ENCODE peak calls at places on chromosomes 11 and 22, in six cellular contexts. J is neural progenitor cell, S is keratinocyte, Z is fibroblast of lung, A is HepG2, K is endothelial cell of umbilical vein. B is an unnamed sample.

GRCh38 chr11:3126207-3126865 is 38.8 kb downstream of the OSBPL5 start:
- DNase-seq in K (peak; percentile 16), J (no peak), A (no peak), S (no peak), Z (no peak), B (no peak)

GRCh38 chr11:73308963-73309960 is 1.2 kb downstream of the ARHGEF17 start:
- DNase-seq in K (peak; percentile 92), Z (peak; percentile 96), A (peak; percentile 92), J (peak; percentile 95), S (no peak), B (peak; percentile 92)

GRCh38 chr11:914747-915493 is 4.3 kb upstream of the CHID1 start:
- DNase-seq in A (peak; percentile 68), J (no peak), Z (no peak), S (no peak), K (no peak), B (no peak)

GRCh38 chr11:111605681-111606080 is 3.4 kb downstream of the SIK2 start:
- DNase-seq in Z (no peak), S (no peak), J (no peak), A (no peak), K (no peak), B (no peak)

GRCh38 chr22:43289976-43290663 is 53.1 kb downstream of the SCUBE1 start:
- DNase-seq in J (no peak), Z (peak; percentile 47), A (no peak), S (no peak), K (no peak), B (no peak)

GRCh38 chr11:57001674-57002401 is 13.1 kb downstream of the OR5AK2 start:
- DNase-seq in S (no peak), Z (peak; percentile 5), K (peak; percentile 2), A (no peak), J (no peak), B (no peak)

GRCh38 chr11:117376517-117376916 is 48.9 kb downstream of the CEP164 start:
- DNase-seq in K (no peak), Z (no peak), A (no peak), J (no peak), S (no peak), B (no peak)

GRCh38 chr22:47130883-47131610 is 368.6 kb downstream of the TBC1D22A start:
- DNase-seq in K (no peak), J (no peak), Z (no peak), A (no peak), S (no peak), B (no peak)

GRCh38 chr11:3840870-3841425 is at the start of gene RHOG:
- DNase-seq in J (no peak), Z (peak; percentile 87), K (no peak), A (peak; percentile 35), S (no peak), B (peak; percentile 63)

GRCh38 chr11:111359223-111360149 is 19.6 kb downstream of the POU2AF1 start:
- DNase-seq in Z (no peak), J (no peak), S (no peak), A (peak; percentile 74), K (no peak), B (no peak)

GRCh38 chr11:47415949-47416472 is 7.6 kb downstream of the SLC39A13 start:
- DNase-seq in Z (peak; percentile 94), J (peak; percentile 29), K (peak; percentile 88), S (no peak), A (no peak), B (peak; percentile 93)

GRCh38 chr22:36238348-36239149 is 778 bp downstream of the APOL2 start:
- DNase-seq in Z (peak; percentile 30), K (peak; percentile 53), J (no peak), S (no peak), A (no peak), B (no peak)

GRCh38 chr22:47059076-47059475 is 296.6 kb downstream of the TBC1D22A start:
- DNase-seq in K (no peak), S (no peak), J (no peak), Z (no peak), A (no peak), B (no peak)

GRCh38 chr11:7016011-7016410 is 4.1 kb downstream of the ZNF214 start:
- DNase-seq in K (no peak), S (no peak), Z (no peak), A (no peak), J (no peak), B (no peak)

GRCh38 chr11:68006606-68007166 is 2.8 kb upstream of the UNC93B1 start:
- DNase-seq in K (no peak), J (no peak), S (no peak), A (no peak), Z (no peak), B (no peak)

GRCh38 chr11:68004551-68005335 is 846 bp upstream of the UNC93B1 start:
- DNase-seq in A (no peak), J (no peak), Z (no peak), S (no peak), K (no peak), B (no peak)

GRCh38 chr11:68002575-68002942 is 1.3 kb downstream of the UNC93B1 start:
- DNase-seq in A (no peak), J (no peak), K (no peak), S (no peak), Z (no peak), B (no peak)

GRCh38 chr11:68002943-68003845 is 703 bp downstream of the UNC93B1 start:
- DNase-seq in K (no peak), A (no peak), S (no peak), J (peak; percentile 62), Z (no peak), B (no peak)

DNA sequence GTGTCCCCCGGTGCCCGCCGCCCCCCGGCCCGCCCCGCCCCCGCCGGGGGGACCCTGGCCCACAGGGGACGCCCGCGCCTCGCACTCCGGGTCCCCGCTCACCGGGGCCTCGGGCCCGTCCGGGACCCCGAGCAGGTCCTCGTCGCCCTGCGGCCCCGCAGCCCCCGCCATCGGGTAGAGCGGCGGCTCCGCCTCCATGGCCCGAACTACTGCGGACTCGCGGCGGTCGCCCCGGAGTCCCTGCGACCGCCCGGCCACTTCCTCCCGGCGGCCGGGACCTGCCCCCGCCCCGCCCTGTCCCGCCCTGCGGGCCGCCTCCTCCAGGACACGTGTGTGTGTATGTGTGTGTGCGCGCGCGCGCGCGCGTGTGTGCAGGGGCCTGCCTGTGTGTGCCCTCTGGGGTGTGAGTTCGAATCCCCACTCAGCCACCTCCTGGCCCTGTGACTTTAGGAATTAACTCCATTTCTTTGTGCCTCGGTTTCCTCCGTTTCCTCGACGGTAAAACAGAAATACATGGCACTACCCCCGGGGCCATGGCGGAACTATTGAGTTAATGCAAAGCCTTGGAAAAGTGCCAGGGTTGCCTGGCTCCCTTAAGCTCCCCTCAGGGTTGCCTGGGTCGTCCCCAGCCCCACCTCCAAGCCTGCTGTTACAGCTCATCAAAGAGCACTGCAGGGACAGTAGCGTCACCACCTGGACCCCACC is at the start of gene UNC93B1:
- DNase-seq in J (peak; percentile 81), Z (peak; percentile 77), S (no peak), K (peak; percentile 70), A (peak; percentile 80), B (peak; percentile 83)
- H2AFZ ChIP-seq in J (peak within 1 kb of the TSS; percentile 74), Z (peak within 1 kb of the TSS; percentile 69), S (peak within 1 kb of the TSS; percentile 61), K (peak within 1 kb of the TSS; percentile 87), A (no peak within 1 kb of the TSS), B (peak within 1 kb of the TSS; percentile 78)

DNA sequence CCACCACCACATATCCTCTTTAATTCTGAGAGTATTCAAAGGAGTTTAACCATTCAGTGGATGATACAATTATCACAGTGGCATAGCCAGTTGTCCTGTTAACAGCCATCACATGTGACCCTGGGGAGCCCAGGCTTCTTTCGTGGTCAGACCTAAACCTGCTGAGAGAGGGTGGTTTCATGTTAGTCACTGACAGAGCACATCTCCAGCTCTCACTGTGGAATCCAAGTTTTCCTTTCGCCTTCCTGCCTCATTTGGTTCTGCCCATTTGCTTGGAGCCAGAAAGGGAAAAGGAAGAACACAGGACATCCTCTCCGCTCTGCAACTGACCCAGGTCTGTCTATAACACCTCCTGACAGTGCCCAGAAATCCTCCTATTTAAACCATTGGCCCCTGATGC is 60.4 kb downstream of the MCHR1 start:
- DNase-seq in K (peak; percentile 28), A (no peak), S (no peak), Z (no peak), J (no peak), B (no peak)
- H2AFZ ChIP-seq in K (peak overlapping the region; percentile 80), A (no peak overlapping the region), S (no peak overlapping the region), Z (no peak overlapping the region), J (no peak overlapping the region), B (no peak overlapping the region)

DNA sequence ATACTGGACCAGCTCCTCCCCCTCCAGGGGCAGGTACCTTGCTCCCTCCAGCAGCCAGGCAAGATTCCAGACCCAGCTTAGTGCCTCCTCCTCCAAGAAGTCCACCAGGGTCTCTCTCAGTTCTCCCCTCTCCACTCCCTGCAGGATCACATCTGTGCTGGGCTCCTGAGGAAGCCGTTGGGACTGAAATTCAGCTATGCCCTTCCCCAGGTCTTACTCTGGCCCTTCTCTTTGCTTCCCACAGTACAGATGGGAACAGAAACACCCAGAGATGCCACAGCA is 14.6 kb downstream of the WNT7B start:
- DNase-seq in Z (no peak), J (no peak), A (no peak), S (no peak), K (no peak), B (no peak)
- H2AFZ ChIP-seq in Z (no peak overlapping the region), J (no peak overlapping the region), A (no peak overlapping the region), S (no peak overlapping the region), K (no peak overlapping the region), B (no peak overlapping the region)

DNA sequence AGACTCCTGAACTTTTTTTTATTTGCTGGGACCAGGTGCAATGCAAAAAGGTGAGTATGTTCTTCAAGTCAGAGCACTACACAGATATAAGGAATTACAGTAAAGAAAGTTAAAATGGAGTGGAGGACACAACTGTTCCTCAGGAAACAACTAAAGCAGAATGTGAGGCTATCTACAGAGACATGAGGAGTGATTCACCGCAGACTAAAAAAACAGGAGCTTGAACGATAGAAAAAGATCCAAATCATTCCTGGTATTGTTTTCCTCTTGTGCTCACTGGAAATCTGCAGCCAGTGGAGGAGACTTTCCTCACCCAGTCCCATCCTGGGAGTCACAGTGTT is 106.2 kb downstream of the ABTB2 start:
- DNase-seq in S (no peak), Z (no peak), J (no peak), K (peak; percentile 6), A (no peak), B (no peak)
- H2AFZ ChIP-seq in S (no peak overlapping the region), Z (no peak overlapping the region), J (no peak overlapping the region), K (peak overlapping the region; percentile 87), A (no peak overlapping the region), B (no peak overlapping the region)